ENCODE peak calls at places on chromosomes 2 and 18, in eight cellular contexts. One of them, this sample, is unnamed. For H3K4me1, the result is how much of the 10 kb centered on the place peaks cover.

GRCh38 chr18:50695431-50696176 is 124.2 kb downstream of the MRO start:
- DNase-seq in body of pancreas: no peak
- DNase-seq in heart left ventricle: peak
- DNase-seq in CD8-positive, alpha-beta memory T cell: no peak
- DNase-seq in small intestine: no peak
- DNase-seq in tibial artery: no peak
- DNase-seq in PC-9: no peak
- DNase-seq in ovary: no peak
- DNase-seq in this sample: no peak

GRCh38 chr2:18701546-18701945 is 112.2 kb upstream of the NT5C1B start:
- DNase-seq in body of pancreas: no peak
- DNase-seq in heart left ventricle: no peak
- DNase-seq in CD8-positive, alpha-beta memory T cell: no peak
- DNase-seq in small intestine: no peak
- DNase-seq in tibial artery: no peak
- DNase-seq in PC-9: no peak
- DNase-seq in ovary: no peak
- DNase-seq in this sample: no peak

GRCh38 chr2:98912957-98913915 is 22.8 kb downstream of the CRACDL start:
- DNase-seq in body of pancreas: no peak
- DNase-seq in heart left ventricle: no peak
- DNase-seq in CD8-positive, alpha-beta memory T cell: no peak
- DNase-seq in small intestine: no peak
- DNase-seq in tibial artery: no peak
- DNase-seq in PC-9: no peak
- DNase-seq in ovary: no peak
- DNase-seq in this sample: no peak

GRCh38 chr18:48946329-48946835 is 4.4 kb downstream of the SMAD7 start:
- DNase-seq in body of pancreas: peak
- DNase-seq in heart left ventricle: no peak
- DNase-seq in CD8-positive, alpha-beta memory T cell: no peak
- DNase-seq in small intestine: no peak
- DNase-seq in tibial artery: no peak
- DNase-seq in PC-9: peak
- DNase-seq in ovary: no peak
- DNase-seq in this sample: no peak

GRCh38 chr2:236684534-236685256 is 115.1 kb downstream of the ACKR3 start:
- DNase-seq in body of pancreas: no peak
- DNase-seq in heart left ventricle: no peak
- DNase-seq in CD8-positive, alpha-beta memory T cell: no peak
- DNase-seq in small intestine: no peak
- DNase-seq in tibial artery: peak
- DNase-seq in PC-9: no peak
- DNase-seq in ovary: no peak
- DNase-seq in this sample: no peak

GRCh38 chr18:37282386-37283037 is 283.1 kb downstream of the CELF4 start:
- DNase-seq in body of pancreas: no peak
- DNase-seq in heart left ventricle: no peak
- DNase-seq in CD8-positive, alpha-beta memory T cell: no peak
- DNase-seq in small intestine: no peak
- DNase-seq in tibial artery: no peak
- DNase-seq in PC-9: no peak
- DNase-seq in ovary: no peak
- DNase-seq in this sample: no peak

GRCh38 chr2:217070043-217070430 is 210.2 kb upstream of the TNP1 start:
- DNase-seq in body of pancreas: no peak
- DNase-seq in heart left ventricle: no peak
- DNase-seq in CD8-positive, alpha-beta memory T cell: no peak
- DNase-seq in small intestine: no peak
- DNase-seq in tibial artery: no peak
- DNase-seq in PC-9: no peak
- DNase-seq in ovary: no peak
- DNase-seq in this sample: no peak

GRCh38 chr18:44651453-44651852 is 29.2 kb upstream of the SETBP1 start:
- DNase-seq in body of pancreas: no peak
- DNase-seq in heart left ventricle: no peak
- DNase-seq in CD8-positive, alpha-beta memory T cell: no peak
- DNase-seq in small intestine: peak
- DNase-seq in tibial artery: peak
- DNase-seq in PC-9: peak
- DNase-seq in ovary: no peak
- DNase-seq in this sample: no peak

GRCh38 chr2:68368657-68369339 is 3.7 kb downstream of the PLEK start:
- DNase-seq in body of pancreas: no peak
- DNase-seq in heart left ventricle: no peak
- DNase-seq in CD8-positive, alpha-beta memory T cell: no peak
- DNase-seq in small intestine: peak
- DNase-seq in tibial artery: no peak
- DNase-seq in PC-9: no peak
- DNase-seq in ovary: no peak
- DNase-seq in this sample: no peak

GRCh38 chr2:101524811-101525430 is 50.0 kb upstream of the RFX8 start:
- DNase-seq in body of pancreas: no peak
- DNase-seq in heart left ventricle: peak
- DNase-seq in CD8-positive, alpha-beta memory T cell: no peak
- DNase-seq in small intestine: no peak
- DNase-seq in tibial artery: no peak
- DNase-seq in PC-9: no peak
- DNase-seq in ovary: no peak
- DNase-seq in this sample: no peak

GRCh38 chr2:3692375-3692774 is 11.0 kb upstream of the DCDC2C start:
- DNase-seq in body of pancreas: no peak
- DNase-seq in heart left ventricle: no peak
- DNase-seq in CD8-positive, alpha-beta memory T cell: no peak
- DNase-seq in small intestine: peak
- DNase-seq in tibial artery: no peak
- DNase-seq in PC-9: no peak
- DNase-seq in ovary: no peak
- DNase-seq in this sample: no peak

GRCh38 chr18:58887613-58887963 is 22.9 kb downstream of the ZNF532 start:
- DNase-seq in body of pancreas: peak
- DNase-seq in heart left ventricle: peak
- DNase-seq in CD8-positive, alpha-beta memory T cell: no peak
- DNase-seq in small intestine: no peak
- DNase-seq in tibial artery: peak
- DNase-seq in PC-9: no peak
- DNase-seq in ovary: peak
- DNase-seq in this sample: no peak

GRCh38 chr2:3094999-3095958 is 282.3 kb downstream of the EIPR1 start:
- DNase-seq in body of pancreas: no peak
- DNase-seq in heart left ventricle: no peak
- DNase-seq in CD8-positive, alpha-beta memory T cell: no peak
- DNase-seq in small intestine: no peak
- DNase-seq in tibial artery: no peak
- DNase-seq in PC-9: no peak
- DNase-seq in ovary: no peak
- DNase-seq in this sample: no peak

GRCh38 chr2:32887125-32887524 is 59.6 kb upstream of the LTBP1 start:
- DNase-seq in body of pancreas: no peak
- DNase-seq in heart left ventricle: no peak
- DNase-seq in CD8-positive, alpha-beta memory T cell: no peak
- DNase-seq in small intestine: no peak
- DNase-seq in tibial artery: no peak
- DNase-seq in PC-9: no peak
- DNase-seq in ovary: no peak
- DNase-seq in this sample: no peak

DNA sequence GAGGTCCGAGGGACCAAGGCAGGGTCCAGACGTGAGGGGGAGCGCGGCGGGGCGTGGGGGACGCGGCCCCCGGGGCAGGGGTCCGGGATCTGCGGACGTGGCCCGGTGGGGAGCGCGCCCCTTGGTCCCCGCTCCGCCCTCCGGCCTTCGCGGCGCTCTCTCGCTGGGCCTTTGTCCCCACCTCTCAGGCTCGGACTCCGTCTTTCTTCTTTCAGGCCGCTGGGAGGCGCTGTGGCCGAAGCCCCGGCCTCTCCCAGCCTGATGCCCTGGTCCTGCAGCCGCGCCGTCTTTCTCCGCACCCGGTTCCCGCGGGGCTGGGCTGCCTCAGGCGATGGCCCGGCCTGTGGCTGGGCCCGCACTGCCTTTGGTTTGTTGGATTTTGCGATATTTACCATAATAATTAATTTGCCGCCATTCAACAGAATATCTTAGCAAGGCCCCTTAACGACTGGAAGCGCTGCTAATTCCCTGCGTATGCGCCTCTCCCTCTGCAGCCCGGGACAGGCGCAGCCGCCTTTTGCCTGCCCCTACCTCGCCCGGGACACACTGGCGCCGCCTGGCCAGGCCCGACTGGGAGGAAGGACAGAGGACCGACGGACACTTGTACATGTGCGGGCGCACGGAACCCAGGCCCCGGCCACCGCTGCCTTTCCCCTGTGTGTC is 10.8 kb downstream of the SIX3 start:
- DNase-seq in body of pancreas: peak
- DNase-seq in heart left ventricle: no peak
- DNase-seq in CD8-positive, alpha-beta memory T cell: no peak
- DNase-seq in small intestine: peak
- DNase-seq in tibial artery: no peak
- DNase-seq in PC-9: no peak
- DNase-seq in ovary: no peak
- DNase-seq in this sample: no peak
- H3K4me3 ChIP-seq in body of pancreas: no peak
- H3K4me3 ChIP-seq in heart left ventricle: peak
- H3K4me3 ChIP-seq in CD8-positive, alpha-beta memory T cell: no peak
- H3K4me3 ChIP-seq in small intestine: no peak
- H3K4me3 ChIP-seq in tibial artery: peak
- H3K4me3 ChIP-seq in PC-9: peak
- H3K4me3 ChIP-seq in ovary: no peak
- H3K4me3 ChIP-seq in this sample: peak

DNA sequence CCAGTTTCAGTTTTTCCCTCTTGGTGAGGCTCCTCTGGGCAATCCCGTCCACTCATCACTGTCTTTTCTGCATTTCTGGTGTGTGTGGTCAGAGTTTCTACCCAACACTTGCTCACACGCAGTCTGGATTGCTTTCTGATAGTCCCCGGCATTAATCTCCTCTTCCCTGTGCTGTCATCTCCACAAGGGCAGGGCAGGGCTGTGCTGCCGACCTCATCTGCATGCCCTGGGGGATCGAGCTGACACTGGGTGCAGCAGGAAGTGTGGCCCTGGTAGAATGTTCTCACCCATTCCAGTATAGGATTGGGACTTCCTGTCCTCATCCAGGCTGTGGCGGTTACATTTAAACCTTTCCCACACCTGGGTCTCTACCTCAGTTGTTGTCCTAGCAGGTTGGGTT is 80.0 kb upstream of the FAM136A start:
- DNase-seq in body of pancreas: no peak
- DNase-seq in heart left ventricle: no peak
- DNase-seq in CD8-positive, alpha-beta memory T cell: no peak
- DNase-seq in small intestine: peak
- DNase-seq in tibial artery: no peak
- DNase-seq in PC-9: peak
- DNase-seq in ovary: no peak
- DNase-seq in this sample: no peak
- H3K4me1 ChIP-seq in body of pancreas: under half
- H3K4me1 ChIP-seq in heart left ventricle: under half
- H3K4me1 ChIP-seq in CD8-positive, alpha-beta memory T cell: under half
- H3K4me1 ChIP-seq in small intestine: under half
- H3K4me1 ChIP-seq in tibial artery: under half
- H3K4me1 ChIP-seq in PC-9: under half
- H3K4me1 ChIP-seq in ovary: under half
- H3K4me1 ChIP-seq in this sample: under half

DNA sequence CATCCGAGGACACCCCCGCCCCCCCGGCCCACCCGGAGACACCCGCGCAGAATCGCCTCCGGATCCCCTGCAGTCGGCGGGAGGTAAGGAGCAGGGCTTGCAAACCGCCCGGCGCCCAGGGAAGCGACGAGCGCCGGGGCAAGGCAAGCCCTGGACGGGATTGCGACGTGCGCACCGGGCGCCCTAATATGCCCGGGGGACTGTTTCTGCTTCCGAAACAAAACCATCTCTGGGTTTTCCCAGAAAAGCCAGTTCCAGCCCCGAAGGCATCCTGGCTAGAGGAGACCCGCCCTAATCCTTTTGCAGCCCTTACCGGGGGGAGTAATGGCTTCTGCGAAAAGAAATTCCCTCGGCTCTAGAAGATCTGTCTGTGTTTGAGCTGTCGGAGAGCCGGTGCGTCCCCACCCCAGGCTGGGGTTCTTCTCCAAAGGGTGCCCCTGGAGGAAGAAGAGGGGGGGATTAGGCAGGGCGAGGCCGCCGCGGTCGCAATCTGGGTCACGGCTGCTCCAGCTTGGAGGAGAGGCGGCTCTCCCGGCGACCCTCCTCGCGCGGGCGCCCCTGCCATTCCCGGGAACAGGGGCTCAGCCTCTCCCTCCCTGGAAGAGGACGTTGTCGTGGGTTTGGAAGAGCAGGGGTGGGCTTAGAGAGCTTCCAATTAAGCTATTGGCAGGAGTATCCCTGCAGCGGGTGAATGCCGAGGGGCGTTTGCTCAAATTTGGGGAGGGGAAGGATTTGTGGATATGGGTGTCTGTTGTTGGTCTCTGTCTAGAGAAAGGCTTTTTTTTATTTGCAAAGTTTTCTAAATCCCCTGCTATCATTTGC is 522 bp downstream of the MYCN start:
- DNase-seq in body of pancreas: no peak
- DNase-seq in heart left ventricle: no peak
- DNase-seq in CD8-positive, alpha-beta memory T cell: no peak
- DNase-seq in small intestine: peak
- DNase-seq in tibial artery: no peak
- DNase-seq in PC-9: no peak
- DNase-seq in ovary: no peak
- DNase-seq in this sample: no peak
- H3K4me3 ChIP-seq in body of pancreas: no peak
- H3K4me3 ChIP-seq in heart left ventricle: peak
- H3K4me3 ChIP-seq in CD8-positive, alpha-beta memory T cell: no peak
- H3K4me3 ChIP-seq in small intestine: no peak
- H3K4me3 ChIP-seq in tibial artery: peak
- H3K4me3 ChIP-seq in PC-9: no peak
- H3K4me3 ChIP-seq in ovary: peak
- H3K4me3 ChIP-seq in this sample: peak

GRCh38 chr2:127619191-127619590 is 26.8 kb upstream of the GPR17 start:
- DNase-seq in body of pancreas: no peak
- DNase-seq in heart left ventricle: no peak
- DNase-seq in CD8-positive, alpha-beta memory T cell: no peak
- DNase-seq in small intestine: no peak
- DNase-seq in tibial artery: no peak
- DNase-seq in PC-9: no peak
- DNase-seq in ovary: no peak
- DNase-seq in this sample: no peak
- H3K4me1 ChIP-seq in body of pancreas: under half
- H3K4me1 ChIP-seq in heart left ventricle: under half
- H3K4me1 ChIP-seq in CD8-positive, alpha-beta memory T cell: under half
- H3K4me1 ChIP-seq in small intestine: under half
- H3K4me1 ChIP-seq in tibial artery: under half
- H3K4me1 ChIP-seq in PC-9: under half
- H3K4me1 ChIP-seq in ovary: under half
- H3K4me1 ChIP-seq in this sample: under half